ENCODE peak calls at places on chromosomes 3 and 15, in five cellular contexts. One of them, this sample, is unnamed.

GRCh38 chr3:125433611-125434041 is 58.5 kb upstream of the ZNF148 start:
- DNase-seq in hippocampal formation: no peak
- DNase-seq in Calu3: peak; percentile 10
- DNase-seq in glomerular endothelial cell: no peak
- DNase-seq in ACHN: no peak
- DNase-seq in this sample: no peak

GRCh38 chr3:171347017-171347979 is 112.9 kb downstream of the TNIK start:
- DNase-seq in ACHN: no peak
- DNase-seq in hippocampal formation: no peak
- DNase-seq in glomerular endothelial cell: no peak
- DNase-seq in Calu3: no peak
- DNase-seq in this sample: no peak

GRCh38 chr3:48459331-48459730 is 12.8 kb downstream of the ATRIP start:
- DNase-seq in Calu3: no peak
- DNase-seq in hippocampal formation: no peak
- DNase-seq in ACHN: no peak
- DNase-seq in glomerular endothelial cell: no peak
- DNase-seq in this sample: no peak

GRCh38 chr3:189739396-189739795 is 108.2 kb downstream of the TP63 start:
- DNase-seq in ACHN: no peak
- DNase-seq in hippocampal formation: no peak
- DNase-seq in Calu3: no peak
- DNase-seq in glomerular endothelial cell: no peak
- DNase-seq in this sample: no peak

GRCh38 chr3:68931406-68932149 is 769 bp downstream of the TAFA4 start:
- DNase-seq in ACHN: no peak
- DNase-seq in glomerular endothelial cell: no peak
- DNase-seq in Calu3: no peak
- DNase-seq in hippocampal formation: no peak
- DNase-seq in this sample: no peak

GRCh38 chr3:38114875-38115644 is 21.9 kb downstream of the ACAA1 start:
- DNase-seq in ACHN: peak; percentile 20
- DNase-seq in Calu3: no peak
- DNase-seq in hippocampal formation: no peak
- DNase-seq in glomerular endothelial cell: no peak
- DNase-seq in this sample: no peak

GRCh38 chr3:24185738-24186384 is 240.8 kb downstream of the NR1D2 start:
- DNase-seq in ACHN: peak; percentile 58
- DNase-seq in glomerular endothelial cell: peak; percentile 39
- DNase-seq in hippocampal formation: peak; percentile 20
- DNase-seq in Calu3: peak; percentile 43
- DNase-seq in this sample: peak; percentile 23

GRCh38 chr3:57805674-57806073 is 49.6 kb downstream of the SLMAP start:
- DNase-seq in Calu3: peak; percentile 28
- DNase-seq in hippocampal formation: no peak
- DNase-seq in glomerular endothelial cell: peak; percentile 45
- DNase-seq in ACHN: peak; percentile 85
- DNase-seq in this sample: peak; percentile 80

GRCh38 chr3:8984081-8984480 is 20.8 kb upstream of the RAD18 start:
- DNase-seq in ACHN: no peak
- DNase-seq in glomerular endothelial cell: no peak
- DNase-seq in hippocampal formation: no peak
- DNase-seq in Calu3: no peak
- DNase-seq in this sample: no peak

GRCh38 chr3:22585504-22585903 is 617.6 kb upstream of the UBE2E2 start:
- DNase-seq in glomerular endothelial cell: no peak
- DNase-seq in Calu3: no peak
- DNase-seq in ACHN: no peak
- DNase-seq in hippocampal formation: no peak
- DNase-seq in this sample: peak; percentile 31

GRCh38 chr3:119206611-119207511 is 33.5 kb downstream of the UPK1B start:
- DNase-seq in ACHN: no peak
- DNase-seq in hippocampal formation: no peak
- DNase-seq in Calu3: peak; percentile 39
- DNase-seq in glomerular endothelial cell: no peak
- DNase-seq in this sample: no peak

GRCh38 chr3:194379651-194380050 is 10.1 kb upstream of the LRRC15 start:
- DNase-seq in glomerular endothelial cell: no peak
- DNase-seq in hippocampal formation: no peak
- DNase-seq in ACHN: no peak
- DNase-seq in Calu3: no peak
- DNase-seq in this sample: no peak

GRCh38 chr3:149507491-149508324 is 33.2 kb downstream of the TM4SF4 start:
- DNase-seq in Calu3: no peak
- DNase-seq in ACHN: no peak
- DNase-seq in hippocampal formation: no peak
- DNase-seq in glomerular endothelial cell: no peak
- DNase-seq in this sample: no peak

GRCh38 chr15:91338763-91339162 is 238.7 kb downstream of the SV2B start:
- DNase-seq in glomerular endothelial cell: no peak
- DNase-seq in ACHN: peak; percentile 35
- DNase-seq in hippocampal formation: no peak
- DNase-seq in Calu3: peak; percentile 17
- DNase-seq in this sample: peak; percentile 21

GRCh38 chr3:126303272-126303671 is 53.9 kb downstream of the KLF15 start:
- DNase-seq in ACHN: no peak
- DNase-seq in glomerular endothelial cell: no peak
- DNase-seq in hippocampal formation: no peak
- DNase-seq in Calu3: no peak
- DNase-seq in this sample: no peak

GRCh38 chr3:151101270-151101954 is 15.9 kb downstream of the MED12L start:
- DNase-seq in hippocampal formation: no peak
- DNase-seq in Calu3: no peak
- DNase-seq in glomerular endothelial cell: no peak
- DNase-seq in ACHN: no peak
- DNase-seq in this sample: no peak

GRCh38 chr3:186746008-186746407 is 28.8 kb downstream of the KNG1 start:
- DNase-seq in hippocampal formation: peak; percentile 3
- DNase-seq in glomerular endothelial cell: peak; percentile 50
- DNase-seq in Calu3: peak; percentile 92
- DNase-seq in ACHN: peak; percentile 47
- DNase-seq in this sample: peak; percentile 34

GRCh38 chr3:16402451-16402850 is 111.0 kb downstream of the RFTN1 start:
- DNase-seq in hippocampal formation: no peak
- DNase-seq in glomerular endothelial cell: no peak
- DNase-seq in Calu3: no peak
- DNase-seq in ACHN: no peak
- DNase-seq in this sample: no peak

GRCh38 chr3:31011383-31011782 is 116.9 kb upstream of the GADL1 start:
- DNase-seq in Calu3: no peak
- DNase-seq in glomerular endothelial cell: no peak
- DNase-seq in hippocampal formation: no peak
- DNase-seq in ACHN: no peak
- DNase-seq in this sample: no peak

GRCh38 chr3:69129531-69129930 is 7.1 kb upstream of the LMOD3 start:
- DNase-seq in glomerular endothelial cell: no peak
- DNase-seq in ACHN: no peak
- DNase-seq in hippocampal formation: no peak
- DNase-seq in Calu3: no peak
- DNase-seq in this sample: no peak